ENCODE peak calls at places on chromosome 16, in nine cellular contexts. D, X, Z, I, U, N, M, P and S are unnamed samples.

GRCh38 chr16:77794586-77794985 is 6.2 kb downstream of the VAT1L start:
- DNase-seq in X (no peak), M (no peak), N (peak), Z (peak), D (no peak), I (no peak), P (no peak), U (no peak), S (no peak)

GRCh38 chr16:31333686-31334649 is 21.0 kb upstream of the ITGAX start:
- DNase-seq in P (peak), Z (peak), I (peak), D (no peak), X (no peak), M (peak), U (no peak), N (peak), S (no peak)

GRCh38 chr16:57278494-57278893 is 6.0 kb downstream of the PLLP start:
- DNase-seq in Z (no peak), N (no peak), X (no peak), M (no peak), D (no peak), U (no peak), P (no peak), I (no peak), S (no peak)

GRCh38 chr16:57041182-57042156 is 50.9 kb upstream of the CPNE2 start:
- DNase-seq in N (no peak), D (peak), I (peak), X (no peak), Z (no peak), U (no peak), P (no peak), M (peak), S (no peak)

GRCh38 chr16:49637933-49638695 is 217.8 kb downstream of the ZNF423 start:
- DNase-seq in D (peak), P (no peak), M (no peak), I (no peak), X (no peak), U (no peak), Z (no peak), N (no peak), S (no peak)

GRCh38 chr16:51762081-51762995 is 611.3 kb upstream of the SALL1 start:
- DNase-seq in X (peak), N (peak), P (peak), Z (peak), U (peak), I (peak), M (no peak), D (peak), S (peak)

GRCh38 chr16:51168755-51169154 is 17.7 kb upstream of the SALL1 start:
- DNase-seq in M (no peak), U (no peak), I (no peak), X (no peak), Z (no peak), N (no peak), P (no peak), D (no peak), S (no peak)

GRCh38 chr16:88306860-88307545 is 75.8 kb upstream of the ZNF469 start:
- DNase-seq in I (no peak), P (no peak), Z (no peak), N (peak), U (peak), M (no peak), X (no peak), D (no peak), S (no peak)

GRCh38 chr16:29900102-29900887 is at the start of gene ASPHD1:
- DNase-seq in X (peak), Z (peak), N (peak), D (peak), P (peak), M (peak), U (peak), I (peak), S (peak)

GRCh38 chr16:87263418-87264052 is 53.7 kb downstream of the C16orf95 start:
- DNase-seq in Z (peak), D (no peak), X (no peak), N (peak), P (no peak), U (no peak), M (no peak), I (no peak), S (no peak)

GRCh38 chr16:88456356-88457292 is 3.5 kb downstream of the ZFPM1 start:
- DNase-seq in Z (no peak), D (no peak), P (no peak), I (no peak), X (no peak), U (no peak), M (peak), N (no peak), S (no peak)

GRCh38 chr16:57306676-57307341 is 22.3 kb upstream of the PLLP start:
- DNase-seq in I (no peak), X (no peak), U (no peak), M (no peak), Z (no peak), D (peak), N (no peak), P (no peak), S (no peak)

GRCh38 chr16:31202402-31203385 is at the start of gene PYCARD:
- DNase-seq in U (peak), N (peak), X (peak), P (peak), D (peak), M (no peak), I (peak), Z (peak), S (no peak)

GRCh38 chr16:81638286-81638945 is 140.7 kb upstream of the PLCG2 start:
- DNase-seq in U (no peak), D (no peak), I (no peak), P (no peak), Z (no peak), M (no peak), N (no peak), X (no peak), S (no peak)

GRCh38 chr16:72995151-72995881 is 52.6 kb downstream of the ZFHX3 start:
- DNase-seq in U (no peak), X (no peak), D (no peak), P (peak), Z (no peak), I (peak), M (no peak), N (no peak), S (peak)

GRCh38 chr16:87570938-87571867 is 31.1 kb upstream of the JPH3 start:
- DNase-seq in Z (peak), N (peak), I (peak), P (peak), D (no peak), U (peak), M (no peak), X (no peak), S (no peak)

GRCh38 chr16:47035436-47035835 is 62.0 kb upstream of the DNAJA2 start:
- DNase-seq in M (no peak), X (no peak), U (no peak), D (peak), P (no peak), Z (no peak), I (no peak), N (no peak), S (no peak)

GRCh38 chr16:53773150-53773846 is 69.3 kb downstream of the FTO start:
- DNase-seq in D (no peak), I (peak), U (no peak), P (peak), X (peak), N (peak), Z (peak), M (no peak), S (no peak)

GRCh38 chr16:9134739-9135138 is 43.3 kb downstream of the HAPSTR1 start:
- DNase-seq in D (peak), P (peak), I (peak), N (peak), U (no peak), M (peak), Z (peak), X (peak), S (peak)

GRCh38 chr16:2224183-2224486 is 744 bp downstream of the E4F1 start:
- DNase-seq in I (peak), Z (peak), M (no peak), N (no peak), U (no peak), D (no peak), P (no peak), X (no peak), S (no peak)
- TF ChIP-seq CTCF in I (no peak), Z (no peak), M (no peak), N (peak), U (no peak), D (no peak), P (no peak), X (no peak), S (no peak)

DNA sequence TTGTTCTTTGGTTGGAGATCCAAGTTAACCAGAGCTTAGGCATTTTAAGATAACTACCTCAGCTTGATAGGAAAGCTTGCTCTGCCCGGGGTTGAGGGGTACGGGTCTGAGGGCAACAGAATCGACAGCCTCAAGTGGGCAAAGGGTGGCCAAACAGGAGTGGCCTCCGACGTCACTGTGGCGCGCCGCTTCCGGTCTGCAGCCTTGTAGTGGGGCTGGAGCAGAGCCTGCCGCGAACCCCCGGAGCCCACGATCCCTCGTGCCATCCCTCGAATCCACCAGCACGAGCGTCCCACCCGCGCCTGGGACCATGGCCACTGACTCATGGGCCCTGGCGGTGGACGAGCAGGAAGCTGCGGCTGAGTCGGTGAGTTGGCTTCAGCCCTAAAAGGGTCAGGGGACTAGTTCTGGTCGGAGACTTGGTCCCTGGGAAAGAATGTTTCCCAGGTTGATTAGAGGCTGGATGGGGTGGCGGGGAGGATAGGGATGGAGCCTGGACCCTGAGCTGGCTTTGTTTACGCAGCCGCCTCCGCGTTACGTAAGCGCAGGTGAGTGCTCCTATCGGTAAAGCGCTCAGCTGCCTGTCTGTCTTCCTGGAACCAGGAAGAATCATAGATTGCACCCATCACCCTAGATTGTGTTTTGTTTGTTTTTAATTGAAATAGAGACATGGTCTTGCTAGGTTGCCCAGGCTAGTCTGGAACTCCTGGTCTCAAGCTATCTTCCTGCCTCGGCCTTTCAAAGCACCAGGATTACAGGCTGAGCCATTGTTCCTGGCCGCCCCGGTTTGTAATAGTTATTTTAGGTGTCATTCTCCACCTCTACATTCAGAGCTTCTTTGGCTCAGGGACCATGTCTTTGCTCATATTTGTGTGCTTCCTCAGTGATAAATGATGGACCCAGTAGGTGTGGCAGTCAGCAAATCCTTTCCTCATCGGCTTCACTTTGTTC is at the start of gene DDX19B:
- DNase-seq in M (peak), I (peak), P (peak), N (peak), U (peak), Z (peak), D (peak), X (peak), S (peak)
- TF ChIP-seq CTCF in M (no peak), I (no peak), P (no peak), N (peak), U (no peak), Z (no peak), D (no peak), X (no peak), S (no peak)

GRCh38 chr16:3487521-3488410 is 7.5 kb downstream of the C16orf90 start:
- DNase-seq in M (no peak), Z (no peak), N (no peak), U (no peak), I (no peak), P (no peak), X (no peak), D (no peak), S (no peak)
- TF ChIP-seq CTCF in M (no peak), Z (no peak), N (no peak), U (no peak), I (no peak), P (no peak), X (no peak), D (no peak), S (no peak)

GRCh38 chr16:24497405-24497804 is 42.0 kb upstream of the RBBP6 start:
- DNase-seq in D (no peak), X (no peak), M (no peak), P (no peak), N (peak), U (no peak), I (no peak), Z (peak), S (no peak)

GRCh38 chr16:24493859-24494258 is 45.5 kb upstream of the RBBP6 start:
- DNase-seq in N (no peak), U (no peak), P (no peak), M (no peak), X (no peak), I (peak), Z (peak), D (no peak), S (no peak)

GRCh38 chr16:24504467-24505345 is 34.7 kb upstream of the RBBP6 start:
- DNase-seq in I (peak), Z (peak), U (no peak), M (peak), X (peak), N (peak), D (no peak), P (peak), S (peak)

GRCh38 chr16:24499193-24499814 is 40.1 kb upstream of the RBBP6 start:
- DNase-seq in I (peak), U (no peak), P (peak), N (peak), M (no peak), Z (peak), X (no peak), D (no peak), S (peak)
- TF ChIP-seq CTCF in I (peak), U (peak), P (peak), N (peak), M (no peak), Z (peak), X (no peak), D (no peak), S (peak)

DNA sequence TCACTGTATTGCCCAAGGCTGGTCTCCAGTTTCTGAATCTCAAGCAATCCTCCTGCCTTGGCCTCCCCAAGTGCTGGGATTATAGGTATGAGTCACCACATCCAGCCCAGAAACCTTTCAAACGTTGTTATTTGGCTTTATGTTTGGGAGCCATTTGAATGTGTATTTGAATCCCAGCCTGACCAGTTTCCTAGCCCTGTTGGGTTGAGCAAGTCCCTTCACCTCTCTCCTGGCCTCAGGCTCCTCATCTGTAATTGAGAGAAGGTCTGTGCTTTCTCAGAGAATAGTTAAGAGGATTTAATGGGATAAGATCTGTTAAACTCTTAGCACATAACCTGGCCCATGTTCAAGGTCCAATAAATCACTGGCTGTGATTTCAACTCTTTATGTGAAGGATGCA is 385.8 kb upstream of the RBFOX1 start:
- DNase-seq in D (no peak), U (no peak), M (no peak), X (no peak), Z (no peak), N (no peak), I (no peak), P (no peak), S (no peak)
- TF ChIP-seq CTCF in D (no peak), U (no peak), M (no peak), X (no peak), Z (no peak), N (no peak), I (no peak), P (no peak), S (no peak)

GRCh38 chr16:13875614-13876284 is 44.2 kb upstream of the ERCC4 start:
- DNase-seq in D (no peak), I (no peak), N (no peak), U (no peak), X (no peak), P (no peak), M (no peak), Z (no peak), S (no peak)
- TF ChIP-seq CTCF in D (no peak), I (no peak), N (no peak), U (no peak), X (no peak), P (no peak), M (no peak), Z (no peak), S (no peak)

GRCh38 chr16:67302882-67303434 is 23.6 kb downstream of the KCTD19 start:
- DNase-seq in P (no peak), I (no peak), Z (no peak), N (no peak), X (no peak), M (no peak), U (no peak), D (peak), S (no peak)
- TF ChIP-seq CTCF in P (no peak), I (no peak), Z (no peak), N (no peak), X (no peak), M (no peak), U (no peak), D (no peak), S (no peak)